ENCODE peak calls at places on chromosomes 6 and 20, in five cellular contexts. W, A, E, D and I are unnamed samples.

GRCh38 chr6:77021232-77021631 is 442.1 kb downstream of the HTR1B start:
- DNase-seq in W (no peak), A (no peak), D (no peak), E (no peak), I (no peak)

GRCh38 chr6:119128252-119128912 is 49.9 kb upstream of the FAM184A start:
- DNase-seq in A (no peak), D (peak), W (peak), E (no peak), I (no peak)

GRCh38 chr6:149140910-149141290 is 176.6 kb upstream of the TAB2 start:
- DNase-seq in A (no peak), D (no peak), W (no peak), E (no peak), I (peak)

GRCh38 chr6:138424004-138424904 is 20.2 kb downstream of the HEBP2 start:
- DNase-seq in A (no peak), E (no peak), W (no peak), D (no peak), I (no peak)

GRCh38 chr6:132865364-132865763 is 51.0 kb downstream of the RPS12 start:
- DNase-seq in A (no peak), E (no peak), D (no peak), W (no peak), I (no peak)

GRCh38 chr6:116101298-116101718 is 655 bp downstream of the NT5DC1 start:
- DNase-seq in D (no peak), W (no peak), E (no peak), A (no peak), I (no peak)

GRCh38 chr6:169296170-169296569 is 42.5 kb upstream of the THBS2 start:
- DNase-seq in D (no peak), W (no peak), A (no peak), E (no peak), I (no peak)

GRCh38 chr6:117317261-117317660 is 51.9 kb downstream of the VGLL2 start:
- DNase-seq in W (peak), E (no peak), D (peak), A (no peak), I (no peak)

GRCh38 chr6:33860706-33861474 is 57.1 kb upstream of the MLN start:
- DNase-seq in A (no peak), W (no peak), E (no peak), D (peak), I (peak)

GRCh38 chr6:31090973-31091364 is 21.4 kb downstream of the C6orf15 start:
- DNase-seq in E (no peak), A (no peak), D (no peak), W (no peak), I (peak)

GRCh38 chr6:2257358-2257757 is 12.0 kb upstream of the GMDS start:
- DNase-seq in A (no peak), E (no peak), D (no peak), W (no peak), I (peak)

GRCh38 chr6:30494275-30494990 is 5.1 kb downstream of the HLA-E start:
- DNase-seq in E (no peak), A (no peak), W (no peak), D (no peak), I (no peak)

GRCh38 chr6:16035488-16036080 is 93.3 kb upstream of the MYLIP start:
- DNase-seq in D (no peak), W (no peak), A (no peak), E (no peak), I (no peak)

GRCh38 chr20:43689165-43689564 is 22.3 kb downstream of the MYBL2 start:
- DNase-seq in A (no peak), E (no peak), W (no peak), D (no peak), I (no peak)

GRCh38 chr6:49001856-49002255 is 461.2 kb downstream of the MMUT start:
- DNase-seq in D (peak), A (no peak), W (peak), E (peak), I (no peak)

GRCh38 chr6:158737082-158737709 is 82.0 kb downstream of the EZR start:
- DNase-seq in W (peak), A (no peak), E (no peak), D (no peak), I (no peak)

GRCh38 chr20:61874421-61875068 is 191.1 kb downstream of the TAF4 start:
- DNase-seq in W (peak), E (no peak), D (peak), A (peak), I (peak)

GRCh38 chr6:136571065-136571464 is 20.8 kb upstream of the MAP7 start:
- DNase-seq in A (no peak), D (no peak), W (no peak), E (no peak), I (no peak)

GRCh38 chr6:21109421-21110178 is 484.0 kb upstream of the SOX4 start:
- DNase-seq in W (peak), D (peak), A (no peak), E (no peak), I (no peak)

GRCh38 chr6:72672906-72673305 is 51.0 kb downstream of the KCNQ5 start:
- DNase-seq in A (no peak), W (no peak), D (no peak), E (no peak), I (no peak)

GRCh38 chr6:63565058-63565726 is 7.1 kb upstream of the LOC128125822 start:
- DNase-seq in W (no peak), D (no peak), E (no peak), A (no peak), I (peak)

GRCh38 chr6:148440877-148441453 is 98.3 kb downstream of the SASH1 start:
- DNase-seq in E (no peak), D (peak), A (peak), W (peak), I (no peak)

GRCh38 chr6:30914854-30915590 is 984 bp downstream of the VARS2 start:
- DNase-seq in D (no peak), W (no peak), E (no peak), A (no peak), I (peak)

GRCh38 chr6:98039876-98040605 is 757.0 kb upstream of the MMS22L start:
- DNase-seq in A (no peak), D (peak), W (peak), E (no peak), I (no peak)

GRCh38 chr6:145151624-145152023 is 583.7 kb downstream of the EPM2A start:
- DNase-seq in W (peak), E (no peak), A (no peak), D (no peak), I (no peak)

GRCh38 chr6:68238097-68238597 is 396.9 kb upstream of the ADGRB3 start:
- DNase-seq in W (peak), A (no peak), E (no peak), D (no peak), I (no peak)

GRCh38 chr6:39091163-39091562 is 23.8 kb downstream of the SAYSD1 start:
- DNase-seq in D (no peak), W (no peak), A (no peak), E (no peak), I (no peak)

GRCh38 chr6:26199773-26200728 is 112.8 kb downstream of the HFE start:
- DNase-seq in E (no peak), A (no peak), W (peak), D (no peak), I (no peak)

GRCh38 chr6:148044261-148044731 is 298.3 kb upstream of the SASH1 start:
- DNase-seq in W (peak), E (no peak), D (peak), A (no peak), I (no peak)

GRCh38 chr20:33909331-33909921 is 84.3 kb upstream of the RALY start:
- DNase-seq in E (no peak), W (peak), D (peak), A (no peak), I (no peak)

GRCh38 chr6:155248021-155249001 is 15.5 kb upstream of the CLDN20 start:
- DNase-seq in W (peak), D (peak), A (peak), E (peak), I (peak)

GRCh38 chr6:54291738-54292137 is 16.5 kb upstream of the TINAG start:
- DNase-seq in D (peak), W (peak), A (no peak), E (no peak), I (no peak)

GRCh38 chr6:40695114-40695513 is 108.0 kb upstream of the LRFN2 start:
- DNase-seq in D (no peak), A (no peak), W (no peak), E (no peak), I (no peak)

GRCh38 chr6:133889557-133890301 is 816 bp downstream of the TCF21 start:
- DNase-seq in E (no peak), D (peak), W (peak), A (no peak), I (no peak)
- H3K4me3 ChIP-seq in E (no peak), D (peak), W (peak), A (peak), I (peak)

DNA sequence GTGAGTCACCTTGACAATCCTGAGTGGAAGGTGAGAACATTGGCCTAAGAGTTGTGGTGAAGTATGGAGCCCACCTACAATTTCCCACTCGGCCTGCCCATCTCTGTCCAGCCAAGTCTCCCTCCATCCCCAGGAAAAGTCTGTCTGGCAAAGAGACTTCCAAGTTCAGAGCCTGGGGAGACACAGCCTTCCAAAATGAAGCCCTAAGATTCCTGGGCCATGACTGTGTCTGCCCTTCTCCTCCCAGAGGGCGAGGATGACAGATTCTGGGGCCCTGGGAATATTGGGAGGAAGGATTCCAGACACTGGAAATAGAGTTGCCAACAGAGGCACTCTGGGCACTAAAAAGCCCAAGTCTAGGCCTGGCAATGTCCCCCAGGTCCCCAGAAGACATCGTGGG is 176.8 kb downstream of the NFATC2 start:
- DNase-seq in E (no peak), W (peak), D (peak), A (no peak), I (no peak)
- H3K4me3 ChIP-seq in E (no peak), W (no peak), D (peak), A (no peak), I (no peak)

DNA sequence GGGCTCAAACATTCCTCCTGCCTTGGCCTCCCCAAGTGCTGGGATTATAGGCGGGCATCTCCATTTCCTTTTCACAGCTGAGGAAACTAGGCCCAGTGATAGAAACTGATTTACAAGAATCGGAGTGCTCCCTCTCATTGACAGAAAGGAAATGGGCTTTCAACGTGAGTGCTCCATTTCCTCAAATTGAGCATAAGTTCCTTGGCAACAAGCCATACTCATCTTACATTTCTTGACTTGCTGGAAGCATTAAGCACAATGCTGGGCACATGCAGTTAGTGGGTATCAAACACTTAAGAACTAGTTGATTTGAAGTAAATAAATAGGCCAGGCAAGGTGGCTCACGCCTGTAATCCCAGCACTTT is 54.7 kb downstream of the FGD2 start:
- DNase-seq in A (no peak), E (no peak), W (no peak), D (no peak), I (no peak)
- H3K4me3 ChIP-seq in A (no peak), E (no peak), W (no peak), D (no peak), I (no peak)

DNA sequence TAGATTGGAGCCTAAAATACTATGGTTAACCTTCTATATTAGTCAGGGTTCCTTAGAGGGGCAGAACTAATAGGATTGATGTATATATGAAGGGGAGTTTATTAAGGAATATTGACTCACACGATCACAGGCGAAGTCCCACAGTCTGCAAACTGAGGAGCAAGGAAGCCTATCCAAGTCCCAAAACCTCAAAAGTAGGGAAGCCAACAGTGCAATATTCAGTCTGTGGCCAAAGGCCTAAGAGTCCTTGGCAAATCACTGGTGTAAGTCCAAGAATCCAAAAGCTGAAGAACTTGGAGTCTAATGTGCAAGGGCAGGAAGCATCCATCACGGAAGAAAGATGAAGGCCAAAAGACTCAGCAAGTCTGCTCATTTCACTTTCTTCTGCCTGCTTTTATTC is 133.5 kb upstream of the ADGRF1 start:
- DNase-seq in W (no peak), A (no peak), D (no peak), E (no peak), I (no peak)
- H3K4me3 ChIP-seq in W (no peak), A (no peak), D (no peak), E (no peak), I (no peak)

DNA sequence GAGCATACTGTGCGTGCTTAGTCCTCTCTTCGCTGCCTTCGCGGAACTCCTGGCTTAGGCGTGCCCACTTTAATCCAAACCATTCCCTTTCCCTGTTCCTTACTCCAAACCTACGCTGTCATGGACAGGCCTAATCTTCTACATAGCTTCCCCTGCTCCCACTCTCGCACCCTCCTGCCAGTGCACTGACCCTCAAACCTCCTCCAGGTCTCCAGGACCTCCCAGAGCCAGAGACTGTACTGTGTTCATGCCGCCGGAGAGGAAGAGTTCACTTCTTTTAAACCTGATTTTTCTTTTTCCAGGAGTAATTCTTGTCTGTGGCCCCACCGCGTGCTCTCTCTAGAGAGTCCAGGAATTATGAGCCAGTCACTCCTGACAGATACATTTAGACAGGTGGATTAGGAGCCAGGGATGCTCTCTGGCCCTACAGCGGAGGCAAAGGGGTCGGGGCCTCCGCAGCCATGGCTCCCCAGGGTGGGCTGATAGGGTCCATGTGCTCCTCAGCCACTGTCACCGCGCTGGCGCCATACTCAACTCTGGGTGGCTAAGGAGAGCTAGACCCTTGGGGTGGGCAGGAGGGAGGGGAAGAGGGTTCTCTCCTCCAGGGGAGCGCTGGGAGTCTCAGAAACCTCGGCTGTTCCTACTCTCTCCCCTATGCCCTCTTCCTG is 1.6 kb upstream of the PAX1 start:
- DNase-seq in D (no peak), A (no peak), W (no peak), E (no peak), I (no peak)
- H3K4me3 ChIP-seq in D (no peak), A (no peak), W (no peak), E (no peak), I (no peak)

DNA sequence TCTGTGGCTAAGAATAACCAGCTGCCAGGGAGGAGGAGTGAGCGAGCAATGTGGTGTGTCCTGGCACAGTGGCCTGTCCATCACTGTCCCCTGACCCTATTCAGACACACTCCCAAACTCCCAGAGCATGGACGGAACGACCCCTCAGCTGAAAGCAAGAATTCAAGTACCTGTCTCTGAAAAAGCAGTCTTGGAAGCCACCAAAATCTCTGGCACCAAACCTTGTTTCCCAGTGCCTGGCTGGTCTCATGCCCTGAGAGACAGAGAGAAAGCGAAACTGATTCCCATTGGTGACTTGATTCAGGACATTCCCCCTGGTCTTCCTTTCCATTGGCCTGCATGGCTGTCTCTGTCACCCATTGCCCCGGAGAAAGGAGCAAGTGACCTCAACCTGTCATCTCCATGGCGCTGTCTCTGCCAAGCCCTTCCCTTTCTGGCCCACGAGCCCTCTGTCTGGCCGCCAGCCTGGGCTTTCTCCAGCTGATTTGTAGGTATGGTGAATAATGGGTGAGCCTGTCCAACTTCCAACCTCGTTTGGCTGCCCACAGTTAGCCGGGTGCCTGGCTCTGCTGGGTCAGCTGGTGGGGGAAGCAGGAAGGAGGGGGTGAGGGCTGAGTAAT is at the start of gene DDO:
- DNase-seq in W (peak), E (peak), A (peak), D (peak), I (peak)
- H3K4me3 ChIP-seq in W (peak), E (peak), A (peak), D (peak), I (no peak)